ENCODE peak calls at places on chromosomes 13 and 19, in four cellular contexts. One of them, this sample, is unnamed.

GRCh38 chr19:56930647-56931592 is 90.4 kb upstream of the PEG3 start:
- DNase-seq in lower lobe of right lung: no peak
- DNase-seq in pancreas: no peak
- DNase-seq in choroid plexus epithelial cell: no peak
- DNase-seq in this sample: no peak

GRCh38 chr13:101579291-101579802 is 126.9 kb downstream of the ITGBL1 start:
- DNase-seq in lower lobe of right lung: no peak
- DNase-seq in choroid plexus epithelial cell: peak; percentile 78
- DNase-seq in pancreas: no peak
- DNase-seq in this sample: peak; percentile 71

GRCh38 chr19:1384085-1384462 is 367 bp downstream of the NDUFS7 start:
- DNase-seq in lower lobe of right lung: no peak
- DNase-seq in pancreas: no peak
- DNase-seq in choroid plexus epithelial cell: no peak
- DNase-seq in this sample: no peak

GRCh38 chr19:11853358-11853757 is 4.8 kb downstream of the ZNF439 start:
- DNase-seq in choroid plexus epithelial cell: no peak
- DNase-seq in lower lobe of right lung: no peak
- DNase-seq in pancreas: no peak
- DNase-seq in this sample: no peak

GRCh38 chr19:48169974-48170803 is at the start of the genes LIG1 and ZSWIM9:
- DNase-seq in lower lobe of right lung: peak; percentile 94
- DNase-seq in choroid plexus epithelial cell: peak; percentile 96
- DNase-seq in pancreas: peak; percentile 92
- DNase-seq in this sample: peak; percentile 96

GRCh38 chr19:39524495-39524894 is 8.2 kb downstream of the EID2B start:
- DNase-seq in pancreas: no peak
- DNase-seq in choroid plexus epithelial cell: no peak
- DNase-seq in lower lobe of right lung: no peak
- DNase-seq in this sample: no peak

GRCh38 chr19:6667114-6667627 is 2.8 kb downstream of the TNFSF14 start:
- DNase-seq in lower lobe of right lung: peak; percentile 64
- DNase-seq in pancreas: no peak
- DNase-seq in choroid plexus epithelial cell: no peak
- DNase-seq in this sample: no peak

GRCh38 chr19:49106648-49107135 is 7.5 kb upstream of the LIN7B start:
- DNase-seq in choroid plexus epithelial cell: peak; percentile 66
- DNase-seq in pancreas: peak; percentile 67
- DNase-seq in lower lobe of right lung: peak; percentile 71
- DNase-seq in this sample: peak; percentile 37

GRCh38 chr19:38252935-38253691 is 3.1 kb downstream of the PPP1R14A start:
- DNase-seq in pancreas: no peak
- DNase-seq in choroid plexus epithelial cell: no peak
- DNase-seq in lower lobe of right lung: peak; percentile 60
- DNase-seq in this sample: no peak

GRCh38 chr19:47608908-47609879 is at the start of gene BICRA:
- DNase-seq in pancreas: peak; percentile 90
- DNase-seq in lower lobe of right lung: peak; percentile 91
- DNase-seq in choroid plexus epithelial cell: peak; percentile 88
- DNase-seq in this sample: peak; percentile 81

GRCh38 chr19:13978306-13978705 is 26.0 kb downstream of the DCAF15 start:
- DNase-seq in choroid plexus epithelial cell: peak; percentile 61
- DNase-seq in pancreas: no peak
- DNase-seq in lower lobe of right lung: peak; percentile 86
- DNase-seq in this sample: peak; percentile 26

GRCh38 chr13:113756441-113757097 is 2.5 kb upstream of the TMEM255B start:
- DNase-seq in lower lobe of right lung: no peak
- DNase-seq in pancreas: no peak
- DNase-seq in choroid plexus epithelial cell: peak; percentile 13
- DNase-seq in this sample: no peak

GRCh38 chr19:19110410-19111137 is 27.7 kb downstream of the TMEM161A start:
- DNase-seq in choroid plexus epithelial cell: peak; percentile 27
- DNase-seq in lower lobe of right lung: no peak
- DNase-seq in pancreas: no peak
- DNase-seq in this sample: no peak

GRCh38 chr13:94710081-94710809 is 2.1 kb downstream of the SOX21 start:
- DNase-seq in pancreas: no peak
- DNase-seq in choroid plexus epithelial cell: no peak
- DNase-seq in lower lobe of right lung: no peak
- DNase-seq in this sample: peak; percentile 23

GRCh38 chr19:49766938-49767315 is at the start of gene AP2A1:
- DNase-seq in pancreas: no peak
- DNase-seq in lower lobe of right lung: no peak
- DNase-seq in choroid plexus epithelial cell: no peak
- DNase-seq in this sample: no peak

GRCh38 chr19:843836-844299 is 3.1 kb downstream of the PRTN3 start:
- DNase-seq in choroid plexus epithelial cell: no peak
- DNase-seq in lower lobe of right lung: no peak
- DNase-seq in pancreas: no peak
- DNase-seq in this sample: no peak

GRCh38 chr19:7869453-7869909 is 4.7 kb downstream of the PRR36 start:
- DNase-seq in choroid plexus epithelial cell: peak; percentile 51
- DNase-seq in pancreas: peak; percentile 88
- DNase-seq in lower lobe of right lung: peak; percentile 74
- DNase-seq in this sample: no peak

GRCh38 chr19:42201489-42202289 is 15.8 kb downstream of the DEDD2 start:
- DNase-seq in choroid plexus epithelial cell: no peak
- DNase-seq in pancreas: no peak
- DNase-seq in lower lobe of right lung: peak; percentile 79
- DNase-seq in this sample: no peak

GRCh38 chr19:42198676-42199439 is 18.6 kb downstream of the DEDD2 start:
- DNase-seq in choroid plexus epithelial cell: no peak
- DNase-seq in pancreas: no peak
- DNase-seq in lower lobe of right lung: no peak
- DNase-seq in this sample: no peak

GRCh38 chr19:42197375-42197817 is 20.1 kb downstream of the DEDD2 start:
- DNase-seq in choroid plexus epithelial cell: peak; percentile 33
- DNase-seq in lower lobe of right lung: peak; percentile 64
- DNase-seq in pancreas: no peak
- DNase-seq in this sample: no peak

GRCh38 chr19:42200116-42200740 is 17.2 kb downstream of the DEDD2 start:
- DNase-seq in pancreas: no peak
- DNase-seq in choroid plexus epithelial cell: no peak
- DNase-seq in lower lobe of right lung: no peak
- DNase-seq in this sample: no peak

DNA sequence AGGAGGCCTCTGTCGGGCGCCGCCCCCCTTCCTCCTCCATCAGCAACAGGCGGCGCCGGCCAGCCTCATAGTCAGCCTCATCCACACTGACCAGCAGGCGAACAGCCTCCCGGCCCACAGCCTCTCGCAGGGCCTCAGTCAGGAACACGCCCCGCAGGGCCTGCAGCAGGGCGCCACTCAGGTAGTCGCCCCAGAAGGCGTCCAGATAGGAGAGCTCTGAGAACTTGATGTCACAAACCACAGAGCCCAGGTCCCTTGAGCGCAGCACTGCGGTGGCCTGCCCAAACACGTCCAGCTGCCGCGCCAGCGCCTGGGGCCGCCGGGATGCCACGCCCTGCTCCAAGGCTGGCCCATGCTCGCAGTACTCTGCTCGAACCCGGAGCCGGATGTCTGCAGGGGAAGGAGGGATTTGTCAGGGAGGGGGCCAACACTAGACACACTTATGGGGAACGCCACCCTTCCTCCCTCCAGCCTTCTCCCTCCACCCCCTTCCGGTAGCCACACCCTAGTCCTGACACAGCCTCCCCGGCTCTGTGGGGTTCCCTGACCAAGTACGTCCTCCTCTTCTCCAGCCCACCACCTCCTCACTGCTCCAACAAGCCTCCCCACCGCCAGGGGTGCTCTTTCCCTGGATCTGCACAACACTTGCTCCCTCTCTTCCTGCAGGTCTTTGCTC is 17.9 kb downstream of the DEDD2 start:
- DNase-seq in pancreas: no peak
- DNase-seq in lower lobe of right lung: peak; percentile 83
- DNase-seq in choroid plexus epithelial cell: no peak
- DNase-seq in this sample: no peak
- TF ChIP-seq CTCF in pancreas: no peak
- TF ChIP-seq CTCF in lower lobe of right lung: no peak
- TF ChIP-seq CTCF in choroid plexus epithelial cell: no peak
- TF ChIP-seq CTCF in this sample: no peak

GRCh38 chr19:36973844-36974195 is 57.7 kb downstream of the ZNF568 start:
- DNase-seq in pancreas: no peak
- DNase-seq in choroid plexus epithelial cell: no peak
- DNase-seq in lower lobe of right lung: no peak
- DNase-seq in this sample: no peak
- H3K4me3 ChIP-seq in pancreas: peak overlapping the region; percentile 42
- H3K4me3 ChIP-seq in choroid plexus epithelial cell: peak overlapping the region; percentile 74
- H3K4me3 ChIP-seq in lower lobe of right lung: peak overlapping the region; percentile 88
- H3K4me3 ChIP-seq in this sample: peak overlapping the region; percentile 75

DNA sequence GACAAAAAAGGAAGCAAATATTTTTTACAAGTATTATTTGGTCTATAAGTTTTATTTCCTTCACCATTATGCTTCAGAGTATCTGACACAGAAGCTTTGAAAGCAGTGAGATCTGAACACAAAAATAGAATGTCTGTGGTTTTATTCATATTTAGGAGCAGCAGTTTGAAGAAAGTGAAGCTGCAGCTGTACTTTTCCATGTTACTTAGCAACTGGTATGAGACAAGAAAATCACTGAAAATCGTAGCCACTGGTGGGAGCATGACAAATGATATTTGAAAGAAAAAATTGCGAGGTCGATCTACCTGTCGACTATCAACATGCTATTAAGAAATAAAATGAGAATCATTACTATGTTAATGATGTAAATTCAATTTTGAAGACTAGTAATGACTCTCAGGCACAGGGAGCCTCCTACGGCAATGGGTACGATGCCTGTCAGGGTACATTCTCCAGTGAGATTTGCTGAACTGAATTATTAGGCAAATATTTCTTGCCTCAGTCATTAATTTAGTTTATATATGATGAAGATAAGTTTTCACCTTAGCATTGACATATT is 436.4 kb downstream of the SLITRK5 start:
- DNase-seq in pancreas: no peak
- DNase-seq in lower lobe of right lung: no peak
- DNase-seq in choroid plexus epithelial cell: no peak
- DNase-seq in this sample: peak; percentile 20
- TF ChIP-seq CTCF in pancreas: no peak
- TF ChIP-seq CTCF in lower lobe of right lung: no peak
- TF ChIP-seq CTCF in choroid plexus epithelial cell: no peak
- TF ChIP-seq CTCF in this sample: no peak

DNA sequence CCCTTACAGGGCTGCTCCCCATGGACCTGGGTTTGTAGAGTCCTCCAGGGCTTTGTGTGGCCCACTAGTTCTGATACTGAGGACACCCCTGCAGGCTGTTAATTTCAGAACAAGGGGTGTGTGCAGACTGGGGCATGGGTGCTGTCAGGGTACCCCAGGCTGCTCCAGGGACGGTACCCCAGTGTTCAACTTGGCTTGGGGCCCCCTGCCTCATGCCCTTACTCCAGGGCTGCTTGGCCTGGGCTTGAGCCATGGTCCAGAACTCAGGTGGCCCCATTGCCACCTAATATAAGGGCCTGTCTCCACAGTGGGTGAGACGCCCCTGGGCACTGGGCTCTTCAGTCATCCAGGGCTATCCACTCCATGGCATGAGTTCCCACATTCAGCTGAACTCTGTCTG is 1417.6 kb downstream of the UQCRFS1 start:
- DNase-seq in lower lobe of right lung: peak; percentile 39
- DNase-seq in choroid plexus epithelial cell: no peak
- DNase-seq in pancreas: no peak
- DNase-seq in this sample: no peak
- H3K4me3 ChIP-seq in lower lobe of right lung: no peak overlapping the region
- H3K4me3 ChIP-seq in choroid plexus epithelial cell: no peak overlapping the region
- H3K4me3 ChIP-seq in pancreas: no peak overlapping the region
- H3K4me3 ChIP-seq in this sample: no peak overlapping the region

GRCh38 chr19:15297416-15298224 is 34.7 kb downstream of the BRD4 start:
- DNase-seq in pancreas: no peak
- DNase-seq in choroid plexus epithelial cell: peak; percentile 77
- DNase-seq in lower lobe of right lung: no peak
- DNase-seq in this sample: peak; percentile 87
- TF ChIP-seq CTCF in pancreas: no peak
- TF ChIP-seq CTCF in choroid plexus epithelial cell: peak; percentile 41
- TF ChIP-seq CTCF in lower lobe of right lung: no peak
- TF ChIP-seq CTCF in this sample: peak; percentile 31

GRCh38 chr19:17739121-17739875 is 12.0 kb upstream of the FCHO1 start:
- DNase-seq in pancreas: no peak
- DNase-seq in lower lobe of right lung: peak; percentile 70
- DNase-seq in choroid plexus epithelial cell: no peak
- DNase-seq in this sample: no peak
- H3K4me3 ChIP-seq in pancreas: no peak overlapping the region
- H3K4me3 ChIP-seq in lower lobe of right lung: no peak overlapping the region
- H3K4me3 ChIP-seq in choroid plexus epithelial cell: no peak overlapping the region
- H3K4me3 ChIP-seq in this sample: no peak overlapping the region